ENCODE peak calls at places on chromosome 3, in six cellular contexts. One of them, this sample, is unnamed.

GRCh38 chr3:71299160-71299559 is 284.4 kb downstream of the FOXP1 start:
- DNase-seq in AG04450: no peak
- DNase-seq in GM23248: no peak
- DNase-seq in IMR-90: no peak
- DNase-seq in mesenchymal stem cell: no peak
- DNase-seq in CD8-positive, alpha-beta memory T cell: no peak
- DNase-seq in this sample: no peak

GRCh38 chr3:139319428-139320402 is 24.1 kb upstream of the MRPS22 start:
- DNase-seq in CD8-positive, alpha-beta memory T cell: no peak
- DNase-seq in AG04450: no peak
- DNase-seq in mesenchymal stem cell: no peak
- DNase-seq in GM23248: no peak
- DNase-seq in IMR-90: no peak
- DNase-seq in this sample: no peak

GRCh38 chr3:181455276-181455675 is 256.4 kb upstream of the SOX2 start:
- DNase-seq in AG04450: no peak
- DNase-seq in CD8-positive, alpha-beta memory T cell: no peak
- DNase-seq in mesenchymal stem cell: no peak
- DNase-seq in GM23248: no peak
- DNase-seq in IMR-90: no peak
- DNase-seq in this sample: no peak

GRCh38 chr3:139948898-139949297 is 13.9 kb downstream of the CLSTN2 start:
- DNase-seq in IMR-90: no peak
- DNase-seq in mesenchymal stem cell: no peak
- DNase-seq in CD8-positive, alpha-beta memory T cell: no peak
- DNase-seq in AG04450: no peak
- DNase-seq in GM23248: no peak
- DNase-seq in this sample: no peak

GRCh38 chr3:101954361-101954760 is 105.0 kb downstream of the NFKBIZ start:
- DNase-seq in IMR-90: no peak
- DNase-seq in GM23248: no peak
- DNase-seq in CD8-positive, alpha-beta memory T cell: no peak
- DNase-seq in AG04450: no peak
- DNase-seq in mesenchymal stem cell: no peak
- DNase-seq in this sample: no peak

GRCh38 chr3:197748597-197749314 is 927 bp upstream of the FYTTD1 start:
- DNase-seq in CD8-positive, alpha-beta memory T cell: no peak
- DNase-seq in IMR-90: peak
- DNase-seq in mesenchymal stem cell: no peak
- DNase-seq in AG04450: no peak
- DNase-seq in GM23248: peak
- DNase-seq in this sample: no peak

GRCh38 chr3:55461896-55462295 is 25.2 kb downstream of the WNT5A start:
- DNase-seq in AG04450: no peak
- DNase-seq in GM23248: peak
- DNase-seq in mesenchymal stem cell: peak
- DNase-seq in CD8-positive, alpha-beta memory T cell: no peak
- DNase-seq in IMR-90: peak
- DNase-seq in this sample: no peak

GRCh38 chr3:27827041-27827440 is 104.9 kb upstream of the EOMES start:
- DNase-seq in CD8-positive, alpha-beta memory T cell: no peak
- DNase-seq in mesenchymal stem cell: no peak
- DNase-seq in GM23248: no peak
- DNase-seq in IMR-90: no peak
- DNase-seq in AG04450: no peak
- DNase-seq in this sample: no peak

GRCh38 chr3:18082551-18083272 is 340.3 kb upstream of the TBC1D5 start:
- DNase-seq in GM23248: no peak
- DNase-seq in IMR-90: no peak
- DNase-seq in mesenchymal stem cell: no peak
- DNase-seq in CD8-positive, alpha-beta memory T cell: no peak
- DNase-seq in AG04450: no peak
- DNase-seq in this sample: no peak

GRCh38 chr3:117150628-117151027 is 441.0 kb downstream of the TUSC7 start:
- DNase-seq in AG04450: no peak
- DNase-seq in CD8-positive, alpha-beta memory T cell: no peak
- DNase-seq in GM23248: peak
- DNase-seq in IMR-90: no peak
- DNase-seq in mesenchymal stem cell: no peak
- DNase-seq in this sample: no peak

GRCh38 chr3:18870642-18871041 is 277.7 kb upstream of the KCNH8 start:
- DNase-seq in CD8-positive, alpha-beta memory T cell: no peak
- DNase-seq in GM23248: no peak
- DNase-seq in IMR-90: no peak
- DNase-seq in AG04450: no peak
- DNase-seq in mesenchymal stem cell: no peak
- DNase-seq in this sample: no peak

GRCh38 chr3:138114431-138114918 is 933 bp downstream of the DZIP1L start:
- DNase-seq in IMR-90: peak
- DNase-seq in GM23248: peak
- DNase-seq in mesenchymal stem cell: peak
- DNase-seq in AG04450: no peak
- DNase-seq in CD8-positive, alpha-beta memory T cell: no peak
- DNase-seq in this sample: no peak

GRCh38 chr3:34237946-34238345 is 439.5 kb downstream of the PDCD6IP start:
- DNase-seq in mesenchymal stem cell: no peak
- DNase-seq in GM23248: no peak
- DNase-seq in AG04450: no peak
- DNase-seq in IMR-90: no peak
- DNase-seq in CD8-positive, alpha-beta memory T cell: no peak
- DNase-seq in this sample: no peak

GRCh38 chr3:196440041-196440537 is 7.9 kb upstream of the UBXN7 start:
- DNase-seq in AG04450: peak
- DNase-seq in CD8-positive, alpha-beta memory T cell: no peak
- DNase-seq in mesenchymal stem cell: no peak
- DNase-seq in IMR-90: peak
- DNase-seq in GM23248: peak
- DNase-seq in this sample: no peak

GRCh38 chr3:52763466-52763865 is 7.3 kb downstream of the NEK4 start:
- DNase-seq in IMR-90: no peak
- DNase-seq in mesenchymal stem cell: no peak
- DNase-seq in AG04450: no peak
- DNase-seq in GM23248: peak
- DNase-seq in CD8-positive, alpha-beta memory T cell: no peak
- DNase-seq in this sample: no peak
- H3K27ac ChIP-seq in IMR-90: no peak
- H3K27ac ChIP-seq in mesenchymal stem cell: no peak
- H3K27ac ChIP-seq in AG04450: no peak
- H3K27ac ChIP-seq in GM23248: no peak
- H3K27ac ChIP-seq in CD8-positive, alpha-beta memory T cell: no peak
- H3K27ac ChIP-seq in this sample: peak

GRCh38 chr3:142117052-142117451 is 32.3 kb downstream of the TFDP2 start:
- DNase-seq in mesenchymal stem cell: no peak
- DNase-seq in IMR-90: peak
- DNase-seq in AG04450: no peak
- DNase-seq in CD8-positive, alpha-beta memory T cell: no peak
- DNase-seq in GM23248: no peak
- DNase-seq in this sample: no peak
- H3K27ac ChIP-seq in mesenchymal stem cell: no peak
- H3K27ac ChIP-seq in IMR-90: no peak
- H3K27ac ChIP-seq in AG04450: no peak
- H3K27ac ChIP-seq in CD8-positive, alpha-beta memory T cell: no peak
- H3K27ac ChIP-seq in GM23248: no peak
- H3K27ac ChIP-seq in this sample: no peak

DNA sequence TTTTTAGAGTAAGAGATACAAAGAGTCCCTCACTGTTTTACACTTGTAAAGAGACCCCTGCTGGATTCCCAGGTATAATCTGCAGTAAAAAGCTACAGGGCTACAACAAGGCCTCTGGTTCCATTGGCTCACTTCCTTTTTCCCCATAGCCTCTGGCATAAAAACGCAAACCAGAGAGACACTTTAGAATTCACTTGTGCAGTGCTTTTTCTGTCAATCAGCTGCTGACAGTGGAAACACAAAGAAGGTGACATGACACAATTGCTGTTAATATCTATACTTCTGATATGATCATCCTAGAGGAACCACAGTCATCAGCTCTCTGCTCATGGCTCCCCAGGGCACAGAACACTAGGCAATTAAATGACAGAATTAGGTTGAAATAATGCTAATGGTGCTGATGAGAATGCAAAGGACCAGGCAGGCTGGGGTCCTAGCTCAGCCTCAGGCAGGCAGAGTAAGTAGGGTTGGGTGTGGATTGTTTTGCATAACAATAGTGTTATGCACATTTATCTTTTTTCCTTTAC is 667.9 kb upstream of the CFAP20DC start:
- DNase-seq in IMR-90: no peak
- DNase-seq in mesenchymal stem cell: no peak
- DNase-seq in GM23248: no peak
- DNase-seq in AG04450: no peak
- DNase-seq in CD8-positive, alpha-beta memory T cell: no peak
- DNase-seq in this sample: no peak
- H3K27ac ChIP-seq in IMR-90: no peak
- H3K27ac ChIP-seq in mesenchymal stem cell: no peak
- H3K27ac ChIP-seq in GM23248: no peak
- H3K27ac ChIP-seq in AG04450: no peak
- H3K27ac ChIP-seq in CD8-positive, alpha-beta memory T cell: no peak
- H3K27ac ChIP-seq in this sample: no peak

DNA sequence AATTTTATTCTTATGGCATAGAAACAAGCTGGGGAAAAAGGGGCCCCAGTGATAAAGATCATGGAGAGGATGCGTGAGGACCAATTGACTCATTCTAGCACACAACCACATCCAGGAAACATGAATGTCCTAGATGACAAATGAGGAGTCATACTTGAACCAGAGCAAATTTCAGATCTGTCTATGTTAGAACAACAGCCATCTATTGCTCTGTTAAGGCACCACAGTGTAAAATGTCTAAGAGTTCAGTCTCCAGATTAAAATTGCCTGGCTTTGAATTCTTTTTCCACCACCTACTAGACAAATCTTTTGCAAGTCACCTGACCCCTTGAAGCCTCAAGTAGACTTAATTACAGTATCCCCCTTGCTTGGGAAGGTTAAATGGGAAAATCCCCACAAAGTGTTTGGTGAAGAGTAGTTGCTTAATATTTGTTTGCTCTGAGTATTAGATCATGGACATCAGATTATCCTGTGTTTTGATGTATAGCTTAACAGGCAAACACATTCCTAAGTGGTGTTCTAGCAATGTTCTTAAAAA is 258.7 kb upstream of the TGFBR2 start:
- DNase-seq in IMR-90: peak
- DNase-seq in GM23248: peak
- DNase-seq in CD8-positive, alpha-beta memory T cell: no peak
- DNase-seq in AG04450: no peak
- DNase-seq in mesenchymal stem cell: peak
- DNase-seq in this sample: no peak
- H3K27ac ChIP-seq in IMR-90: no peak
- H3K27ac ChIP-seq in GM23248: peak
- H3K27ac ChIP-seq in CD8-positive, alpha-beta memory T cell: no peak
- H3K27ac ChIP-seq in AG04450: no peak
- H3K27ac ChIP-seq in mesenchymal stem cell: peak
- H3K27ac ChIP-seq in this sample: no peak

DNA sequence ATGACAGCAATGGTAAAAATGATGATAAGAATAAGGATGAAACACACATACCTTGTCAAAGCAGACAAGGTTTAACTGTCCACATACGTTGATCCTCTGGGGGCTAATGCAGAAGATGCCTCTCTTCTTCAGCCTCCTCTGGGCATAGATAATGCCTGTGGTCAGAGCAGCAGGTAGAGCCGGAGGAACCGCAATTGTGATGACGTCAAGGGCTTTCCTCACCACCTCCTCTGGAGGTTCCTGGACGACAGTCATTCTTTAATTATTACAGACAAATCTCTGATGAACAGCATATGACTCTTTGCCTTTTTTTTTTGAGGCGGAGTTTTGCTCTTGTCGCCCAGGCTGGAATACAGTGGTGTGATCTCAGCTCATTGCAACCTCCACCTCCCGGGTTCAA is 86.3 kb upstream of the ATP13A5 start:
- DNase-seq in IMR-90: no peak
- DNase-seq in GM23248: no peak
- DNase-seq in CD8-positive, alpha-beta memory T cell: no peak
- DNase-seq in AG04450: no peak
- DNase-seq in mesenchymal stem cell: no peak
- DNase-seq in this sample: no peak
- H3K27ac ChIP-seq in IMR-90: no peak
- H3K27ac ChIP-seq in GM23248: no peak
- H3K27ac ChIP-seq in CD8-positive, alpha-beta memory T cell: no peak
- H3K27ac ChIP-seq in AG04450: no peak
- H3K27ac ChIP-seq in mesenchymal stem cell: no peak
- H3K27ac ChIP-seq in this sample: no peak

DNA sequence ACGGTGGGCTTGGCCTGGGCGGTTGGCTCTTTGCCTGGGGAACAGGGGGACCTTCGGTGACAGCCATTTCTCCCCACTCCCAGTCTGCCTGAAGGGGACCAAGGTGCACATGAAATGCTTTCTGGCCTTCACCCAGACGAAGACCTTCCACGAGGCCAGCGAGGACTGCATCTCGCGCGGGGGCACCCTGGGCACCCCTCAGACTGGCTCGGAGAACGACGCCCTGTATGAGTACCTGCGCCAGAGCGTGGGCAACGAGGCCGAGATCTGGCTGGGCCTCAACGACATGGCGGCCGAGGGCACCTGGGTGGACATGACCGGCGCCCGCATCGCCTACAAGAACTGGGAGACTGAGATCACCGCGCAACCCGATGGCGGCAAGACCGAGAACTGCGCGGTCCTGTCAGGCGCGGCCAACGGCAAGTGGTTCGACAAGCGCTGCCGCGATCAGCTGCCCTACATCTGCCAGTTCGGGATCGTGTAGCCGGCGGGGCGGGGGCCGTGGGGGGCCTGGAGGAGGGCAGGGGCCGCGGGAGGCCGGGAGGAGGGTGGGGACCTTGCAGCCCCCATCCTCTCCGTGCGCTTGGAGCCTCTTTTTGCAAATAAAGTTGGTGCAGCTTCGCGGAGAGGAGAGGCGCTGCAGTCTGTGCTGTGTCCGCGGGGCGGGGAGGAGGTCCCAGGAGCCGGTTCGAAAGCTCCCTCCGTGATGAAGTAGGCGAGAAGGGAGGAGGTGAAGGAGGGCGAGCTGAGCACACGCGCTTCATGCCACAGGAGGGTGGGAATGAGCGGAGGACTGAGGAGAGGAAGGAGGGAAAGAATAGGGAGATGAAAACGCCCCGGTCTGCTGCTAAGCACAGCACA is 9.6 kb downstream of the CLEC3B start:
- DNase-seq in IMR-90: peak
- DNase-seq in CD8-positive, alpha-beta memory T cell: no peak
- DNase-seq in AG04450: no peak
- DNase-seq in mesenchymal stem cell: peak
- DNase-seq in GM23248: no peak
- DNase-seq in this sample: no peak
- H3K27ac ChIP-seq in IMR-90: no peak
- H3K27ac ChIP-seq in CD8-positive, alpha-beta memory T cell: no peak
- H3K27ac ChIP-seq in AG04450: no peak
- H3K27ac ChIP-seq in mesenchymal stem cell: no peak
- H3K27ac ChIP-seq in GM23248: no peak
- H3K27ac ChIP-seq in this sample: peak

GRCh38 chr3:194488007-194488742 is 1.4 kb upstream of the ATP13A3 start:
- DNase-seq in IMR-90: no peak
- DNase-seq in mesenchymal stem cell: no peak
- DNase-seq in AG04450: no peak
- DNase-seq in GM23248: no peak
- DNase-seq in CD8-positive, alpha-beta memory T cell: no peak
- DNase-seq in this sample: no peak
- H3K27ac ChIP-seq in IMR-90: peak
- H3K27ac ChIP-seq in mesenchymal stem cell: no peak
- H3K27ac ChIP-seq in AG04450: peak
- H3K27ac ChIP-seq in GM23248: peak
- H3K27ac ChIP-seq in CD8-positive, alpha-beta memory T cell: peak
- H3K27ac ChIP-seq in this sample: peak